ENCODE peak calls at places on chromosomes 7 and 10, in six cellular contexts. One of them, this sample, is unnamed.

GRCh38 chr7:20170626-20171025 is 46.6 kb downstream of the MACC1 start:
- DNase-seq in CD14-positive monocyte: no peak
- DNase-seq in HFFc6: no peak
- DNase-seq in hepatic stellate cell: no peak
- DNase-seq in CD4-positive, alpha-beta memory T cell: no peak
- DNase-seq in GM12865: no peak
- DNase-seq in this sample: peak; percentile 27

GRCh38 chr10:70445718-70446485 is 4.4 kb upstream of the NODAL start:
- DNase-seq in CD14-positive monocyte: no peak
- DNase-seq in HFFc6: no peak
- DNase-seq in CD4-positive, alpha-beta memory T cell: no peak
- DNase-seq in GM12865: no peak
- DNase-seq in hepatic stellate cell: peak; percentile 73
- DNase-seq in this sample: no peak

GRCh38 chr7:63233881-63234280 is 764.8 kb upstream of the ZNF722 start:
- DNase-seq in CD4-positive, alpha-beta memory T cell: no peak
- DNase-seq in GM12865: no peak
- DNase-seq in hepatic stellate cell: no peak
- DNase-seq in HFFc6: no peak
- DNase-seq in CD14-positive monocyte: no peak
- DNase-seq in this sample: no peak

GRCh38 chr7:142883571-142884284 is 1.8 kb downstream of the TRPV6 start:
- DNase-seq in GM12865: no peak
- DNase-seq in CD14-positive monocyte: no peak
- DNase-seq in HFFc6: no peak
- DNase-seq in CD4-positive, alpha-beta memory T cell: no peak
- DNase-seq in hepatic stellate cell: no peak
- DNase-seq in this sample: no peak

GRCh38 chr10:110045772-110046171 is 38.0 kb downstream of the ADD3 start:
- DNase-seq in GM12865: no peak
- DNase-seq in CD14-positive monocyte: no peak
- DNase-seq in CD4-positive, alpha-beta memory T cell: no peak
- DNase-seq in hepatic stellate cell: no peak
- DNase-seq in HFFc6: no peak
- DNase-seq in this sample: no peak

GRCh38 chr10:49769692-49770091 is 7.6 kb upstream of the OGDHL start:
- DNase-seq in CD4-positive, alpha-beta memory T cell: no peak
- DNase-seq in hepatic stellate cell: no peak
- DNase-seq in CD14-positive monocyte: no peak
- DNase-seq in HFFc6: no peak
- DNase-seq in GM12865: no peak
- DNase-seq in this sample: no peak

GRCh38 chr7:92809397-92810241 is 26.8 kb downstream of the CDK6 start:
- DNase-seq in hepatic stellate cell: peak; percentile 32
- DNase-seq in CD14-positive monocyte: peak; percentile 62
- DNase-seq in GM12865: peak; percentile 92
- DNase-seq in HFFc6: peak; percentile 86
- DNase-seq in CD4-positive, alpha-beta memory T cell: peak; percentile 81
- DNase-seq in this sample: peak; percentile 77

GRCh38 chr10:105189464-105189800 is 548.3 kb downstream of the SORCS3 start:
- DNase-seq in CD14-positive monocyte: no peak
- DNase-seq in HFFc6: no peak
- DNase-seq in hepatic stellate cell: no peak
- DNase-seq in CD4-positive, alpha-beta memory T cell: no peak
- DNase-seq in GM12865: no peak
- DNase-seq in this sample: peak; percentile 47

GRCh38 chr7:112302566-112302965 is 96.1 kb downstream of the ZNF277 start:
- DNase-seq in CD14-positive monocyte: no peak
- DNase-seq in HFFc6: no peak
- DNase-seq in GM12865: no peak
- DNase-seq in CD4-positive, alpha-beta memory T cell: no peak
- DNase-seq in hepatic stellate cell: no peak
- DNase-seq in this sample: no peak

GRCh38 chr10:112296908-112297331 is 13.7 kb downstream of the TECTB start:
- DNase-seq in hepatic stellate cell: no peak
- DNase-seq in CD14-positive monocyte: no peak
- DNase-seq in CD4-positive, alpha-beta memory T cell: no peak
- DNase-seq in GM12865: no peak
- DNase-seq in HFFc6: no peak
- DNase-seq in this sample: no peak

This sample was measured in GM04503.